ENCODE peak calls at places on chromosomes 2 and 18, in six cellular contexts. P is non-pigmented ciliary epithelial cell, T is HepG2, L is cardiac fibroblast, Y is skeletal muscle cell, C is spleen. N is an unnamed sample.

GRCh38 chr2:69416147-69416546 is 21.1 kb downstream of the NFU1 start:
- DNase-seq in L (no peak), P (no peak), C (no peak), T (no peak), Y (no peak), N (no peak)

GRCh38 chr2:72010647-72011355 is 136.9 kb downstream of the CYP26B1 start:
- DNase-seq in Y (no peak), L (no peak), C (no peak), T (no peak), P (no peak), N (peak; percentile 59)

GRCh38 chr18:63907649-63908048 is at the start of gene SERPINB10:
- DNase-seq in L (no peak), C (no peak), Y (no peak), P (no peak), T (no peak), N (no peak)

GRCh38 chr2:43469713-43470112 is 126.1 kb downstream of the THADA start:
- DNase-seq in T (no peak), C (no peak), L (no peak), Y (no peak), P (no peak), N (no peak)

GRCh38 chr2:20091305-20091991 is 40.0 kb upstream of the LAPTM4A start:
- DNase-seq in P (peak; percentile 85), T (no peak), L (peak; percentile 97), Y (peak; percentile 93), C (no peak), N (no peak)

GRCh38 chr18:48228301-48228715 is 180.9 kb downstream of the ZBTB7C start:
- DNase-seq in P (no peak), C (peak; percentile 88), Y (no peak), L (peak; percentile 6), T (no peak), N (no peak)

GRCh38 chr2:214649440-214650205 is 159.9 kb downstream of the BARD1 start:
- DNase-seq in P (no peak), T (no peak), Y (peak; percentile 66), C (no peak), L (peak; percentile 64), N (no peak)

GRCh38 chr2:1988049-1988448 is 243.7 kb upstream of the PXDN start:
- DNase-seq in C (no peak), L (no peak), T (no peak), P (no peak), Y (no peak), N (no peak)

GRCh38 chr2:67950018-67950417 is 112.8 kb downstream of the C1D start:
- DNase-seq in L (no peak), P (no peak), Y (no peak), T (no peak), C (no peak), N (no peak)

GRCh38 chr2:238286551-238286950 is 1.9 kb downstream of the PER2 start:
- DNase-seq in Y (peak; percentile 72), T (peak; percentile 48), C (peak; percentile 51), P (no peak), L (peak; percentile 94), N (no peak)

GRCh38 chr18:31042391-31043181 is at the start of gene DSC3:
- DNase-seq in L (peak; percentile 38), Y (no peak), T (no peak), P (no peak), C (peak; percentile 69), N (no peak)

GRCh38 chr2:112021781-112022231 is 33.3 kb upstream of the TMEM87B start:
- DNase-seq in P (no peak), C (no peak), T (no peak), Y (no peak), L (no peak), N (no peak)

GRCh38 chr2:123521868-123522267 is 503.2 kb upstream of the CNTNAP5 start:
- DNase-seq in Y (no peak), T (no peak), C (no peak), L (no peak), P (no peak), N (no peak)

GRCh38 chr2:12463189-12463588 is 253.5 kb upstream of the TRIB2 start:
- DNase-seq in Y (no peak), T (no peak), P (no peak), L (no peak), C (no peak), N (no peak)

GRCh38 chr18:9722691-9723090 is 14.6 kb downstream of the RAB31 start:
- DNase-seq in T (peak; percentile 37), P (no peak), Y (no peak), L (no peak), C (no peak), N (no peak)

GRCh38 chr2:19355931-19356544 is 2.4 kb downstream of the OSR1 start:
- DNase-seq in P (no peak), C (no peak), L (no peak), Y (no peak), T (no peak), N (no peak)

GRCh38 chr2:69305712-69306611 is 81.1 kb downstream of the GFPT1 start:
- DNase-seq in C (no peak), P (no peak), T (no peak), Y (no peak), L (peak; percentile 40), N (no peak)

GRCh38 chr2:65749549-65749948 is 317.1 kb upstream of the SPRED2 start:
- DNase-seq in Y (peak; percentile 7), T (no peak), P (peak; percentile 67), C (no peak), L (no peak), N (no peak)

GRCh38 chr2:100031604-100032003 is 110.8 kb downstream of the AFF3 start:
- DNase-seq in C (no peak), T (no peak), P (no peak), Y (no peak), L (no peak), N (no peak)

GRCh38 chr18:31499157-31499524 is 1.2 kb downstream of the DSG2 start:
- DNase-seq in C (no peak), P (no peak), Y (no peak), L (no peak), T (no peak), N (no peak)

GRCh38 chr2:239947361-239948045 is 77.6 kb downstream of the NDUFA10 start:
- DNase-seq in C (peak; percentile 75), T (no peak), P (no peak), Y (no peak), L (no peak), N (peak; percentile 71)

GRCh38 chr2:232388324-232388891 is 9.9 kb downstream of the ALPP start:
- DNase-seq in T (no peak), C (no peak), L (no peak), P (no peak), Y (no peak), N (no peak)

GRCh38 chr2:140348826-140349225 is 1568.6 kb upstream of the NXPH2 start:
- DNase-seq in C (no peak), P (no peak), Y (no peak), T (no peak), L (no peak), N (no peak)

GRCh38 chr2:106161938-106162814 is 31.9 kb downstream of the UXS1 start:
- DNase-seq in Y (no peak), C (no peak), L (peak; percentile 24), P (no peak), T (no peak), N (no peak)

GRCh38 chr2:1975060-1975459 is 230.7 kb upstream of the PXDN start:
- DNase-seq in C (no peak), P (no peak), Y (no peak), T (no peak), L (no peak), N (no peak)

GRCh38 chr18:80132196-80132812 is 23.2 kb downstream of the ADNP2 start:
- DNase-seq in T (no peak), P (no peak), Y (no peak), C (no peak), L (no peak), N (no peak)

GRCh38 chr2:159584796-159585195 is 31.6 kb downstream of the BAZ2B start:
- DNase-seq in L (no peak), P (no peak), Y (no peak), T (no peak), C (no peak), N (no peak)

GRCh38 chr2:127586746-127587295 is 51.3 kb downstream of the MYO7B start:
- DNase-seq in C (peak; percentile 20), T (no peak), L (no peak), Y (no peak), P (no peak), N (peak; percentile 81)

GRCh38 chr2:212448698-212449097 is 89.9 kb downstream of the ERBB4 start:
- DNase-seq in L (no peak), Y (no peak), T (peak; percentile 84), C (no peak), P (no peak), N (no peak)

GRCh38 chr2:100941646-100942240 is 60.3 kb upstream of the RPL31 start:
- DNase-seq in P (no peak), T (no peak), C (no peak), L (peak; percentile 70), Y (no peak), N (no peak)

GRCh38 chr2:215027775-215028174 is 110.7 kb downstream of the ABCA12 start:
- DNase-seq in P (no peak), C (no peak), Y (no peak), L (no peak), T (no peak), N (no peak)

GRCh38 chr2:64992990-64993389 is 3.8 kb downstream of the SLC1A4 start:
- DNase-seq in C (no peak), T (no peak), P (no peak), L (no peak), Y (no peak), N (no peak)

GRCh38 chr18:77749189-77749588 is 499.5 kb downstream of the GALR1 start:
- DNase-seq in L (peak; percentile 1), Y (no peak), P (no peak), C (no peak), T (no peak), N (no peak)

GRCh38 chr18:23812566-23813440 is 123.5 kb downstream of the LAMA3 start:
- DNase-seq in L (peak; percentile 55), C (no peak), T (no peak), P (no peak), Y (no peak), N (no peak)

GRCh38 chr2:175414872-175415487 is 233.5 kb upstream of the ATP5MC3 start:
- DNase-seq in L (peak; percentile 65), C (no peak), P (peak; percentile 13), T (peak; percentile 55), Y (peak; percentile 20), N (no peak)

GRCh38 chr18:50274044-50274442 is 7.3 kb downstream of the MBD1 start:
- DNase-seq in C (no peak), Y (no peak), L (no peak), P (no peak), T (no peak), N (no peak)